ENCODE peak calls at places on chromosomes 5 and 9, in nine cellular contexts. A is foreskin fibroblast; D is NCI-H1048; V is stimulated activated CD4-positive, alpha-beta T cell treated with anti-CD3 and anti-CD28 coated beads, Interleukin-12 subunit alpha, Interleukin-12 subunit beta, amount 100 ng/mL, for 4 hours; Z is fibroblast of lung; Q is SK-N-SH; N is fibroblast of pulmonary artery; J is stimulated activated CD8-positive, alpha-beta memory T cell treated with anti-CD3 and anti-CD28 coated beads, Interleukin-15, amount 100 ng/mL, for 4 hours; T is ecto neural progenitor cell. P is an unnamed sample.

GRCh38 chr5:39138182-39138487 is 63.9 kb upstream of the RICTOR start:
- DNase-seq in A (no peak), D (no peak), V (no peak), Z (no peak), Q (no peak), N (no peak), J (no peak), T (no peak), P (no peak)

GRCh38 chr9:19154135-19154612 is 26.9 kb upstream of the PLIN2 start:
- DNase-seq in A (peak), D (no peak), V (no peak), Z (peak), Q (no peak), N (peak), J (no peak), T (no peak), P (no peak)

GRCh38 chr5:145511351-145511750 is 323.8 kb downstream of the PRELID2 start:
- DNase-seq in A (no peak), D (no peak), V (no peak), Z (peak), Q (no peak), N (no peak), J (no peak), T (no peak), P (no peak)

GRCh38 chr5:79829260-79829659 is 139.6 kb downstream of the CMYA5 start:
- DNase-seq in A (no peak), D (no peak), V (no peak), Z (no peak), Q (no peak), N (no peak), J (no peak), T (peak), P (peak)

GRCh38 chr9:119902611-119903010 is 533.4 kb upstream of the BRINP1 start:
- DNase-seq in A (no peak), D (no peak), V (no peak), Z (no peak), Q (no peak), N (no peak), J (no peak), T (no peak), P (no peak)

GRCh38 chr5:94893404-94894145 is 275.1 kb downstream of the SLF1 start:
- DNase-seq in A (no peak), D (no peak), V (no peak), Z (peak), Q (peak), N (peak), J (no peak), T (no peak), P (peak)

GRCh38 chr9:129442791-129443511 is 177.9 kb downstream of the C9orf50 start:
- DNase-seq in A (no peak), D (peak), V (no peak), Z (no peak), Q (no peak), N (no peak), J (no peak), T (no peak), P (no peak)

GRCh38 chr9:76465442-76466298 is 6.7 kb downstream of the GCNT1 start:
- DNase-seq in A (no peak), D (no peak), V (no peak), Z (no peak), Q (no peak), N (no peak), J (no peak), T (no peak), P (no peak)

GRCh38 chr5:173923236-173924104 is 35.3 kb downstream of the CPEB4 start:
- DNase-seq in A (no peak), D (no peak), V (no peak), Z (peak), Q (no peak), N (peak), J (no peak), T (no peak), P (no peak)

GRCh38 chr5:103327893-103328292 is 69.3 kb downstream of the MACIR start:
- DNase-seq in A (no peak), D (no peak), V (no peak), Z (no peak), Q (no peak), N (no peak), J (no peak), T (no peak), P (no peak)

GRCh38 chr9:37370968-37371563 is 51.4 kb upstream of the GRHPR start:
- DNase-seq in A (no peak), D (no peak), V (no peak), Z (no peak), Q (no peak), N (no peak), J (no peak), T (no peak), P (no peak)

GRCh38 chr9:114449236-114449635 is 56.0 kb downstream of the WHRN start:
- DNase-seq in A (no peak), D (no peak), V (no peak), Z (no peak), Q (no peak), N (no peak), J (no peak), T (no peak), P (no peak)

GRCh38 chr9:131545003-131545785 is at the start of gene PRRT1B:
- DNase-seq in A (no peak), D (no peak), V (no peak), Z (no peak), Q (peak), N (no peak), J (no peak), T (peak), P (no peak)

GRCh38 chr5:65327582-65327981 is 154.1 kb downstream of the ADAMTS6 start:
- DNase-seq in A (no peak), D (no peak), V (no peak), Z (peak), Q (no peak), N (peak), J (no peak), T (no peak), P (no peak)

GRCh38 chr5:39420482-39421145 is 4.2 kb downstream of the DAB2 start:
- DNase-seq in A (peak), D (no peak), V (no peak), Z (peak), Q (no peak), N (peak), J (no peak), T (peak), P (no peak)

GRCh38 chr5:91189480-91190332 is 193.4 kb downstream of the ARRDC3 start:
- DNase-seq in A (peak), D (no peak), V (no peak), Z (peak), Q (no peak), N (peak), J (no peak), T (no peak), P (no peak)

GRCh38 chr5:69039829-69040228 is 54.0 kb upstream of the SLC30A5 start:
- DNase-seq in A (no peak), D (no peak), V (no peak), Z (no peak), Q (no peak), N (no peak), J (no peak), T (no peak), P (no peak)

GRCh38 chr5:155004138-155004744 is 9.3 kb upstream of the KIF4B start:
- DNase-seq in A (no peak), D (no peak), V (peak), Z (no peak), Q (no peak), N (peak), J (no peak), T (peak), P (no peak)

GRCh38 chr5:155052532-155052931 is 39.0 kb downstream of the KIF4B start:
- DNase-seq in A (no peak), D (peak), V (no peak), Z (no peak), Q (no peak), N (no peak), J (no peak), T (no peak), P (no peak)

GRCh38 chr5:178531786-178532185 is 58.4 kb downstream of the COL23A1 start:
- DNase-seq in A (no peak), D (no peak), V (no peak), Z (no peak), Q (no peak), N (no peak), J (no peak), T (no peak), P (no peak)

GRCh38 chr5:55636711-55637110 is 75.4 kb downstream of the SLC38A9 start:
- DNase-seq in A (peak), D (no peak), V (no peak), Z (peak), Q (no peak), N (peak), J (no peak), T (no peak), P (no peak)

GRCh38 chr9:114035221-114035844 is 42.8 kb downstream of the AMBP start:
- DNase-seq in A (no peak), D (no peak), V (no peak), Z (no peak), Q (no peak), N (no peak), J (no peak), T (peak), P (no peak)

GRCh38 chr5:76145945-76146344 is 62.8 kb downstream of the SV2C start:
- DNase-seq in A (no peak), D (no peak), V (no peak), Z (peak), Q (no peak), N (no peak), J (no peak), T (no peak), P (peak)

GRCh38 chr5:134396274-134396673 is 15.4 kb downstream of the CDKN2AIPNL start:
- DNase-seq in A (no peak), D (no peak), V (no peak), Z (no peak), Q (no peak), N (no peak), J (no peak), T (no peak), P (no peak)

GRCh38 chr9:113541019-113541900 is 77.7 kb downstream of the RGS3 start:
- DNase-seq in A (no peak), D (no peak), V (no peak), Z (peak), Q (peak), N (peak), J (no peak), T (peak), P (peak)

GRCh38 chr9:72022846-72023245 is 37.6 kb downstream of the C9orf57 start:
- DNase-seq in A (peak), D (no peak), V (no peak), Z (peak), Q (no peak), N (peak), J (no peak), T (no peak), P (no peak)

GRCh38 chr5:74233571-74233970 is 407.0 kb downstream of the ENC1 start:
- DNase-seq in A (peak), D (no peak), V (no peak), Z (peak), Q (no peak), N (peak), J (no peak), T (no peak), P (no peak)

GRCh38 chr9:112170235-112170634 is 4.9 kb downstream of the SUSD1 start:
- DNase-seq in A (no peak), D (no peak), V (no peak), Z (no peak), Q (no peak), N (no peak), J (no peak), T (no peak), P (no peak)

GRCh38 chr5:178104492-178104891 is 8.8 kb upstream of the N4BP3 start:
- DNase-seq in A (no peak), D (no peak), V (no peak), Z (no peak), Q (no peak), N (no peak), J (no peak), T (no peak), P (no peak)

GRCh38 chr5:139445325-139446170 is 6.2 kb upstream of the DNAJC18 start:
- DNase-seq in A (peak), D (no peak), V (no peak), Z (peak), Q (no peak), N (peak), J (no peak), T (no peak), P (no peak)

P was measured in SK-N-DZ.